ENCODE peak calls at places on chromosome 2, in five cellular contexts. H, T, Z, J and D are unnamed samples.
A peak's percentile ranks its signal among the peaks of the same experiment; 100 is the strongest.

GRCh38 chr2:208783184-208783583 is 376.6 kb downstream of the PTH2R start:
- DNase-seq in Z (no peak), T (no peak), H (peak; percentile 7), J (no peak), D (no peak)

GRCh38 chr2:54558188-54558975 is 102.3 kb downstream of the SPTBN1 start:
- DNase-seq in Z (peak; percentile 67), J (no peak), H (peak; percentile 78), T (peak; percentile 87), D (peak; percentile 72)

GRCh38 chr2:176704282-176704773 is 435.1 kb downstream of the MTX2 start:
- DNase-seq in J (no peak), H (no peak), T (no peak), Z (no peak), D (no peak)

GRCh38 chr2:21250693-21251092 is 126.9 kb downstream of the TDRD15 start:
- DNase-seq in J (no peak), H (no peak), T (no peak), Z (no peak), D (no peak)

GRCh38 chr2:182594286-182594685 is 121.8 kb upstream of the DNAJC10 start:
- DNase-seq in Z (no peak), H (no peak), T (no peak), J (no peak), D (no peak)

GRCh38 chr2:223315813-223316212 is 263.8 kb downstream of the KCNE4 start:
- DNase-seq in Z (no peak), J (no peak), T (no peak), H (no peak), D (no peak)

GRCh38 chr2:149224458-149224857 is 105.9 kb upstream of the LYPD6 start:
- DNase-seq in Z (no peak), T (no peak), J (no peak), H (no peak), D (no peak)

GRCh38 chr2:58428286-58428552 is 187.1 kb upstream of the FANCL start:
- DNase-seq in T (no peak), H (no peak), Z (peak; percentile 10), J (no peak), D (peak; percentile 57)

GRCh38 chr2:181234429-181235410 is 222.5 kb upstream of the ITGA4 start:
- DNase-seq in Z (no peak), T (no peak), H (no peak), J (no peak), D (no peak)

GRCh38 chr2:70104231-70105111 is 17.2 kb downstream of the PCBP1 start:
- DNase-seq in T (peak; percentile 67), Z (peak; percentile 73), J (no peak), H (peak; percentile 69), D (peak; percentile 59)

GRCh38 chr2:201797175-201797840 is 9.0 kb upstream of the CDK15 start:
- DNase-seq in H (no peak), Z (no peak), T (no peak), J (no peak), D (no peak)

GRCh38 chr2:236607471-236608307 is 38.1 kb downstream of the ACKR3 start:
- DNase-seq in J (no peak), T (peak; percentile 19), H (no peak), Z (peak; percentile 28), D (no peak)

GRCh38 chr2:21363364-21363763 is 239.6 kb downstream of the TDRD15 start:
- DNase-seq in T (no peak), H (no peak), Z (no peak), J (no peak), D (no peak)

GRCh38 chr2:187655001-187655400 is 100.8 kb upstream of the TFPI start:
- DNase-seq in H (no peak), J (no peak), Z (no peak), T (no peak), D (no peak)

GRCh38 chr2:30692829-30693265 is 114.4 kb downstream of the CAPN13 start:
- DNase-seq in T (no peak), Z (no peak), J (no peak), H (no peak), D (no peak)

GRCh38 chr2:9629222-9630000 is 1.4 kb downstream of the YWHAQ start:
- DNase-seq in Z (no peak), T (no peak), J (no peak), H (no peak), D (no peak)

GRCh38 chr2:171939754-171940093 is 17.5 kb downstream of the HAT1 start:
- DNase-seq in J (no peak), Z (no peak), T (no peak), H (no peak), D (no peak)

GRCh38 chr2:240305369-240305962 is 130.0 kb upstream of the GPC1 start:
- DNase-seq in Z (no peak), H (no peak), T (no peak), J (no peak), D (no peak)
- TF ChIP-seq FOXM1 in Z (no peak), H (no peak), T (no peak), J (no peak), D (no peak)

GRCh38 chr2:237723613-237724012 is 75.0 kb upstream of the RBM44 start:
- DNase-seq in T (peak; percentile 62), J (no peak), Z (peak; percentile 53), H (peak; percentile 74), D (no peak)
- TF ChIP-seq FOXM1 in T (no peak), J (no peak), Z (no peak), H (no peak), D (no peak)

DNA sequence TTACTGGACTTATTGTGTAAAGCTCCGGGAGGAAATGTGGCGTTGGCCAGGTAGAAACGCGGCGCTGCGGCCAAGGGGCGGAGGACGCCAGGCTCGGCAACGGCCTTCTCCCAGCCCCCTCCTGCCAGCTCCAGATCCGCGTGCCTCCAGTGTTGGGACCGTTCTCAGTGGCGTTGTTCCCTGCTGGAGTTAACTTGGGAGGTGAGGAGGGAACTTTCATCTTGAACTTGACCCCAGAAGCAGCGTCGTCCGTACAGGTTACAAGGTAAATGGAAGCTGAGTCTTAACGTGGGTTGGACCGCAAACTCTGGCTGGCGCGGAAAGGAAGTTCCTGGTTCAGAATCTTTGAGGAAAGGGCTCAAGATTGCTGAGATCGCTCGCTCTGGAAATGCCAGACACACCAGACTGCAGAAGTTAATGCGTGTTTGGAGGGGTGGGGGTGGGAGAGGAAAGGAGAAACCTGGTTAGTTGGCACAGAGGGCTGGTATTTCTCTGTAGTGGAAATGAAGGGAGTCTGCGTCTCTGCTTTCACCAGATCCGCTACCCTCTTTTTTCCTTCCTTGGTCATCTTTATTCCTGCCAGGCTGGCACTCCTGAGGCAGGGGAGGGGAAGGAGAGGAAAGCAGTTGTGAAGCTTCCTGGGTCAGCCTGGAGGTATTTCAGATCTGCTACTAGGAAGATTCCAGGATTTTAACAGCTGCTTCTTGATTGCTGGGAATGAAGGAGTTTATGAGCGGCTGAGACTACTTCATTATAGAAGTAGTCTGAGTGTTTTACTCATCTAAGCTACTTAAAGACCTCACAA is 1.5 kb downstream of the TANC1 start:
- DNase-seq in T (peak; percentile 52), Z (no peak), J (no peak), H (no peak), D (no peak)
- TF ChIP-seq FOXM1 in T (no peak), Z (no peak), J (no peak), H (no peak), D (no peak)

GRCh38 chr2:16885027-16885426 is 219.4 kb upstream of the CYRIA start:
- DNase-seq in H (no peak), Z (no peak), J (no peak), T (no peak), D (no peak)
- TF ChIP-seq FOXM1 in H (no peak), Z (no peak), J (no peak), T (no peak), D (no peak)

GRCh38 chr2:102258386-102259074 is 52.8 kb upstream of the IL1RL1 start:
- DNase-seq in J (no peak), H (no peak), T (no peak), Z (no peak), D (no peak)

GRCh38 chr2:102264952-102265351 is 46.4 kb upstream of the IL1RL1 start:
- DNase-seq in T (no peak), H (no peak), J (no peak), Z (no peak), D (no peak)

GRCh38 chr2:102258025-102258385 is 53.4 kb upstream of the IL1RL1 start:
- DNase-seq in H (no peak), T (no peak), J (no peak), Z (no peak), D (no peak)

GRCh38 chr2:102262218-102263129 is 48.9 kb upstream of the IL1RL1 start:
- DNase-seq in J (no peak), H (no peak), T (no peak), Z (no peak), D (no peak)

DNA sequence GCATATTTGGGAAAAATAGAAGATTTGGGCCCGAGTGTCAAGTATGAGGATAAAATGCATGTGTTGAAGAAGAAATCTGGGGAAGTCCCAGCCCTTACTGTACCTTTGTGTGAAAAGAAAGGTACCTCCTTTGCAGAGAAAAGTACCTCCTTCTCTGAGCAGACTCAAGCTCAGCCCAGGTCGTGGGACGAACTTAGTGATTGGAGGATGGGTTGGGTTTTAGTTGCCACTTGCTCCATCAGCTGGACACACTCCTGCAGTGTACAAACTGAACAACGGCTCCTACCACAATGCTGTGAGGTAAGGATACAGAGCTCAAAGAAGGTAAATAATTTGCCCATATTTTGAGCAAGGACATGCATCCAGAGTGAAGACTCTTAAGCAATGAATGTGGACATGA is 49.9 kb upstream of the IL1RL1 start:
- DNase-seq in H (no peak), T (no peak), J (no peak), Z (no peak), D (no peak)
- TF ChIP-seq FOXM1 in H (no peak), T (no peak), J (no peak), Z (no peak), D (no peak)